ENCODE peak calls at places on chromosomes 16 and 17, in four cellular contexts. One of them, this sample, is unnamed.

GRCh38 chr17:27598337-27599050 is 32.5 kb upstream of the LGALS9 start:
- DNase-seq in CD8-positive, alpha-beta T cell: no peak
- DNase-seq in DND-41: no peak
- DNase-seq in ovary: no peak
- DNase-seq in this sample: no peak

GRCh38 chr17:38560503-38561318 is 45.0 kb downstream of the SRCIN1 start:
- DNase-seq in CD8-positive, alpha-beta T cell: no peak
- DNase-seq in DND-41: peak; percentile 26
- DNase-seq in ovary: no peak
- DNase-seq in this sample: no peak

GRCh38 chr16:66592241-66592640 is 12.3 kb upstream of the CMTM3 start:
- DNase-seq in CD8-positive, alpha-beta T cell: no peak
- DNase-seq in DND-41: no peak
- DNase-seq in ovary: no peak
- DNase-seq in this sample: no peak

GRCh38 chr16:17369441-17369951 is 101.3 kb downstream of the XYLT1 start:
- DNase-seq in CD8-positive, alpha-beta T cell: peak; percentile 81
- DNase-seq in DND-41: peak; percentile 71
- DNase-seq in ovary: no peak
- DNase-seq in this sample: peak; percentile 70

GRCh38 chr17:69084911-69085310 is 24.2 kb upstream of the ABCA9 start:
- DNase-seq in CD8-positive, alpha-beta T cell: no peak
- DNase-seq in DND-41: no peak
- DNase-seq in ovary: no peak
- DNase-seq in this sample: no peak

GRCh38 chr16:89700100-89700648 is 1.3 kb downstream of the SPATA2L start:
- DNase-seq in CD8-positive, alpha-beta T cell: peak; percentile 96
- DNase-seq in DND-41: peak; percentile 87
- DNase-seq in ovary: peak; percentile 100
- DNase-seq in this sample: peak; percentile 94

GRCh38 chr17:78727057-78727456 is 55.0 kb downstream of the CYTH1 start:
- DNase-seq in CD8-positive, alpha-beta T cell: no peak
- DNase-seq in DND-41: no peak
- DNase-seq in ovary: no peak
- DNase-seq in this sample: no peak

GRCh38 chr17:30969989-30970680 is 704 bp upstream of the RNF135 start:
- DNase-seq in CD8-positive, alpha-beta T cell: no peak
- DNase-seq in DND-41: peak; percentile 37
- DNase-seq in ovary: no peak
- DNase-seq in this sample: no peak

GRCh38 chr16:12500771-12501170 is 302.9 kb downstream of the CPPED1 start:
- DNase-seq in CD8-positive, alpha-beta T cell: no peak
- DNase-seq in DND-41: no peak
- DNase-seq in ovary: no peak
- DNase-seq in this sample: no peak

GRCh38 chr16:47204736-47205499 is 61.2 kb upstream of the NETO2 start:
- DNase-seq in CD8-positive, alpha-beta T cell: no peak
- DNase-seq in DND-41: no peak
- DNase-seq in ovary: no peak
- DNase-seq in this sample: no peak

GRCh38 chr17:15782809-15783208 is 50.7 kb downstream of the TBC1D26 start:
- DNase-seq in CD8-positive, alpha-beta T cell: no peak
- DNase-seq in DND-41: no peak
- DNase-seq in ovary: peak; percentile 76
- DNase-seq in this sample: peak; percentile 19

DNA sequence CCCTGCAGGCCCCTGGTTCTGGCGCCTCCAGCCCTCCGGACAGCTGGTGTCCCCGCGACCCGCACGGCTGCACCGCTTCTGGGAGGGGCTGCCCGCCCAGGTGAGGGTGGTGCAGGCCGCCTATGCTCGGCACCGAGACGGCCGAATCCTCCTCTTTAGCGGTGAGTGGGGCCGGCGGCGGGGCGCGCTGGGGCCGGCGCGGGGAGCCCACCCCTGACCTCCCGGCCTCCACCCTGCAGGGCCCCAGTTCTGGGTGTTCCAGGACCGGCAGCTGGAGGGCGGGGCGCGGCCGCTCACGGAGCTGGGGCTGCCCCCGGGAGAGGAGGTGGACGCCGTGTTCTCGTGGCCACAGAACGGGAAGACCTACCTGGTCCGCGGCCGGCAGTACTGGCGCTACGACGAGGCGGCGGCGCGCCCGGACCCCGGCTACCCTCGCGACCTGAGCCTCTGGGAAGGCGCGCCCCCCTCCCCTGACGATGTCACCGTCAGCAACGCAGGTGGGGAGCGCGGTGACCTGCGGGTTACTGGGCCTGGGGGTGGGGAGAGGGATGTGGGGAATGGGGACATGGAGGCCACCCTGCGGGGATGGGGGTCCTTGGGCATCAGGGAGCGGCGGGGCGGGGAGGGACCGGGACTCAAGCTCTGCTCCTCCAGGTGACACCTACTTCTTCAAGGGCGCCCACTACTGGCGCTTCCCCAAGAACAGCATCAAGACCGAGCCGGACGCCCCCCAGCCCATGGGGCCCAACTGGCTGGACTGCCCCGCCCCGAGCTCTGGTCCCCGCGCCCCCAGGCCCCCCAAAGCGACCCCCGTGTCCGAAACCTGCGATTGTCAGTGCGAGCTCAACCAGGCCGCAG is 7.0 kb upstream of the IL32 start:
- DNase-seq in CD8-positive, alpha-beta T cell: peak; percentile 61
- DNase-seq in DND-41: peak; percentile 55
- DNase-seq in ovary: peak; percentile 55
- DNase-seq in this sample: peak; percentile 41
- TF ChIP-seq CTCF in CD8-positive, alpha-beta T cell: no peak
- TF ChIP-seq CTCF in DND-41: peak; percentile 31
- TF ChIP-seq CTCF in ovary: no peak
- TF ChIP-seq CTCF in this sample: no peak

GRCh38 chr16:56281256-56281805 is 90.0 kb downstream of the GNAO1 start:
- DNase-seq in CD8-positive, alpha-beta T cell: no peak
- DNase-seq in DND-41: no peak
- DNase-seq in ovary: no peak
- DNase-seq in this sample: no peak
- H3K27ac ChIP-seq in CD8-positive, alpha-beta T cell: no peak overlapping the region
- H3K27ac ChIP-seq in DND-41: no peak overlapping the region
- H3K27ac ChIP-seq in ovary: no peak overlapping the region
- H3K27ac ChIP-seq in this sample: no peak overlapping the region

GRCh38 chr16:69937465-69937951 is 13.6 kb upstream of the CLEC18A start:
- DNase-seq in CD8-positive, alpha-beta T cell: no peak
- DNase-seq in DND-41: no peak
- DNase-seq in ovary: no peak
- DNase-seq in this sample: no peak
- TF ChIP-seq CTCF in CD8-positive, alpha-beta T cell: no peak
- TF ChIP-seq CTCF in DND-41: no peak
- TF ChIP-seq CTCF in ovary: no peak
- TF ChIP-seq CTCF in this sample: no peak

GRCh38 chr17:77620282-77620681 is 338.2 kb upstream of the TNRC6C start:
- DNase-seq in CD8-positive, alpha-beta T cell: no peak
- DNase-seq in DND-41: no peak
- DNase-seq in ovary: no peak
- DNase-seq in this sample: no peak
- H3K27ac ChIP-seq in CD8-positive, alpha-beta T cell: no peak overlapping the region
- H3K27ac ChIP-seq in DND-41: no peak overlapping the region
- H3K27ac ChIP-seq in ovary: no peak overlapping the region
- H3K27ac ChIP-seq in this sample: no peak overlapping the region

GRCh38 chr16:19436540-19436939 is 18.9 kb downstream of the TMC5 start:
- DNase-seq in CD8-positive, alpha-beta T cell: no peak
- DNase-seq in DND-41: no peak
- DNase-seq in ovary: no peak
- DNase-seq in this sample: no peak

GRCh38 chr16:19437280-19437679 is 19.6 kb downstream of the TMC5 start:
- DNase-seq in CD8-positive, alpha-beta T cell: no peak
- DNase-seq in DND-41: no peak
- DNase-seq in ovary: no peak
- DNase-seq in this sample: no peak

GRCh38 chr16:19443659-19444058 is 26.0 kb downstream of the TMC5 start:
- DNase-seq in CD8-positive, alpha-beta T cell: no peak
- DNase-seq in DND-41: no peak
- DNase-seq in ovary: no peak
- DNase-seq in this sample: no peak

GRCh38 chr16:19438739-19439138 is 21.1 kb downstream of the TMC5 start:
- DNase-seq in CD8-positive, alpha-beta T cell: no peak
- DNase-seq in DND-41: no peak
- DNase-seq in ovary: no peak
- DNase-seq in this sample: no peak

DNA sequence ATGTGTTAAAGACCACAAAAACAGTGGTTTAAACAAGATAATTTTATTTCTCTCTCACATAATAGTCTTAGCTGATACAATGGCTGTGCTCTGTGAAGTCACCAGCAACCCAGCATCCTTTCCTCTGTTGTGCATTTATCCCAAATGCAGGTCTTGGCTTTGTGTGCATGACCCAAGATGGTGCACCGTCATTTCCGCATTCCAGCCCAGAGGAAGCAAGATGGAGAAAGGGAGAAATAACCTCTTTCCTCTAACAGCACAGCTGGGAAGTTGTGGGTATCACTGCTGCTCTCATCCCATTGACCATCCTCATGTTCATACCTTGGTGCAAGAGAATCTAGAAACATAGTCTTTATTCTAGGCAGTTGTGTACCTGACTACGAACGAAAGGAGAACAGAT is 21.8 kb downstream of the TMC5 start:
- DNase-seq in CD8-positive, alpha-beta T cell: no peak
- DNase-seq in DND-41: no peak
- DNase-seq in ovary: no peak
- DNase-seq in this sample: no peak
- TF ChIP-seq CTCF in CD8-positive, alpha-beta T cell: no peak
- TF ChIP-seq CTCF in DND-41: no peak
- TF ChIP-seq CTCF in ovary: no peak
- TF ChIP-seq CTCF in this sample: no peak

GRCh38 chr16:68075980-68076379 is 9.2 kb upstream of the NFATC3 start:
- DNase-seq in CD8-positive, alpha-beta T cell: no peak
- DNase-seq in DND-41: no peak
- DNase-seq in ovary: no peak
- DNase-seq in this sample: no peak

GRCh38 chr16:68072038-68072695 is 13.0 kb upstream of the NFATC3 start:
- DNase-seq in CD8-positive, alpha-beta T cell: no peak
- DNase-seq in DND-41: no peak
- DNase-seq in ovary: peak; percentile 46
- DNase-seq in this sample: no peak

GRCh38 chr16:68076560-68076959 is 8.6 kb upstream of the NFATC3 start:
- DNase-seq in CD8-positive, alpha-beta T cell: no peak
- DNase-seq in DND-41: no peak
- DNase-seq in ovary: no peak
- DNase-seq in this sample: no peak

GRCh38 chr16:68074850-68075249 is 10.3 kb upstream of the NFATC3 start:
- DNase-seq in CD8-positive, alpha-beta T cell: peak; percentile 76
- DNase-seq in DND-41: peak; percentile 94
- DNase-seq in ovary: no peak
- DNase-seq in this sample: no peak

GRCh38 chr16:68073902-68074760 is 11.0 kb upstream of the NFATC3 start:
- DNase-seq in CD8-positive, alpha-beta T cell: no peak
- DNase-seq in DND-41: no peak
- DNase-seq in ovary: no peak
- DNase-seq in this sample: no peak
- H3K27ac ChIP-seq in CD8-positive, alpha-beta T cell: no peak overlapping the region
- H3K27ac ChIP-seq in DND-41: peak overlapping the region; percentile 95
- H3K27ac ChIP-seq in ovary: no peak overlapping the region
- H3K27ac ChIP-seq in this sample: no peak overlapping the region

DNA sequence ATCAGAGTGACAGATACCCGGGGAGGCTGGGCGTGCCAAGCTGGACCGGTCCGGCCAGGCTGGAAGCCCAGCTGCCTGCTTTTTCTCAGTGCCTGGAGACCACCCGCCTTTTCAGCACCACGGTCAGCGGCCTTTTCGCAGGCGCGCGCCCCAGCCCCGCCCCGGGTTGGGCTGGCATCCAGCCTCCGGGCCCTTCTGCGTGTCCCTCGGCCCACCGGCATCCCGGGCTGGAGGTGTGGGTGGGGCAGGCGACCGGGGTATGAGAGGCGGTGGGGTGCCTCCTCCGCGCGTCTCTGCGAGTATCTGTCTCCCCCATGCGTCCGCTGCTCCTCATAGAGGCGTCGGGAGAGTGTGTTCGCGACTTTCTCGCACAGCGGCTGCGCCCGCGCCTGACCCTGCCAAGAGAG is 102.5 kb downstream of the MRM1 start:
- DNase-seq in CD8-positive, alpha-beta T cell: peak; percentile 48
- DNase-seq in DND-41: peak; percentile 61
- DNase-seq in ovary: peak; percentile 62
- DNase-seq in this sample: peak; percentile 60
- TF ChIP-seq CTCF in CD8-positive, alpha-beta T cell: no peak
- TF ChIP-seq CTCF in DND-41: no peak
- TF ChIP-seq CTCF in ovary: no peak
- TF ChIP-seq CTCF in this sample: no peak